ENCODE peak calls at places on chromosomes 2 and 18, in five cellular contexts. V is coronary artery, J is astrocyte of the spinal cord, T is right lobe of liver, X is cardiac fibroblast. H is an unnamed sample.

GRCh38 chr2:65300772-65301711 is 73.4 kb downstream of the ACTR2 start:
- DNase-seq in V (peak; percentile 78), J (peak; percentile 96), T (no peak), X (peak; percentile 73), H (peak; percentile 87)

GRCh38 chr2:121036226-121036692 is 248.7 kb downstream of the TFCP2L1 start:
- DNase-seq in V (no peak), J (no peak), T (no peak), X (no peak), H (no peak)

GRCh38 chr2:54572636-54573531 is 116.8 kb downstream of the SPTBN1 start:
- DNase-seq in V (no peak), J (peak; percentile 83), T (no peak), X (peak; percentile 25), H (no peak)

GRCh38 chr2:9207641-9208301 is 1.2 kb downstream of the ASAP2 start:
- DNase-seq in V (no peak), J (peak; percentile 33), T (no peak), X (no peak), H (peak; percentile 48)

GRCh38 chr2:206225435-206226232 is 48.8 kb upstream of the ZDBF2 start:
- DNase-seq in V (no peak), J (no peak), T (no peak), X (no peak), H (peak; percentile 64)

GRCh38 chr2:20365249-20365817 is 14.7 kb upstream of the PUM2 start:
- DNase-seq in V (no peak), J (peak; percentile 52), T (no peak), X (no peak), H (peak; percentile 63)

GRCh38 chr2:26555246-26556133 is 77.6 kb upstream of the OTOF start:
- DNase-seq in V (no peak), J (no peak), T (peak; percentile 3), X (peak; percentile 11), H (no peak)

GRCh38 chr2:214630402-214631035 is 179.0 kb downstream of the BARD1 start:
- DNase-seq in V (no peak), J (no peak), T (no peak), X (no peak), H (no peak)

GRCh38 chr18:23228102-23229051 is 93.1 kb downstream of the CABLES1 start:
- DNase-seq in V (no peak), J (peak; percentile 53), T (no peak), X (peak; percentile 35), H (peak; percentile 64)

GRCh38 chr18:55097406-55098170 is 138.3 kb upstream of the CCDC68 start:
- DNase-seq in V (no peak), J (peak; percentile 72), T (no peak), X (peak; percentile 40), H (no peak)

GRCh38 chr2:227856697-227857096 is 14.7 kb upstream of the DAW1 start:
- DNase-seq in V (no peak), J (no peak), T (no peak), X (peak; percentile 67), H (no peak)

GRCh38 chr18:53944721-53945120 is 279.7 kb downstream of the MBD2 start:
- DNase-seq in V (no peak), J (no peak), T (no peak), X (no peak), H (no peak)

GRCh38 chr2:209661286-209661685 is 110.3 kb upstream of the UNC80 start:
- DNase-seq in V (no peak), J (peak; percentile 40), T (no peak), X (no peak), H (no peak)

GRCh38 chr2:208441951-208442350 is 35.4 kb downstream of the PTH2R start:
- DNase-seq in V (no peak), J (no peak), T (no peak), X (no peak), H (no peak)

GRCh38 chr2:111031546-111032484 is 88.9 kb upstream of the BCL2L11 start:
- DNase-seq in V (peak; percentile 9), J (no peak), T (no peak), X (no peak), H (no peak)

GRCh38 chr2:150520887-150521664 is 33.6 kb upstream of the RND3 start:
- DNase-seq in V (no peak), J (peak; percentile 70), T (no peak), X (peak; percentile 73), H (no peak)

GRCh38 chr2:226796012-226796839 is 3.4 kb downstream of the IRS1 start:
- DNase-seq in V (no peak), J (no peak), T (peak; percentile 72), X (no peak), H (no peak)

GRCh38 chr2:75527676-75528075 is 33.1 kb downstream of the EVA1A start:
- DNase-seq in V (no peak), J (no peak), T (no peak), X (no peak), H (no peak)

GRCh38 chr2:183059561-183059960 is 19.0 kb upstream of the DUSP19 start:
- DNase-seq in V (no peak), J (peak; percentile 91), T (no peak), X (peak; percentile 76), H (no peak)

GRCh38 chr2:64327510-64328414 is 126.2 kb upstream of the LGALSL start:
- DNase-seq in V (no peak), J (peak; percentile 27), T (no peak), X (peak; percentile 45), H (peak; percentile 13)

GRCh38 chr18:43648002-43648401 is 370.7 kb upstream of the SYT4 start:
- DNase-seq in V (no peak), J (no peak), T (no peak), X (no peak), H (no peak)
- TF ChIP-seq CTCF in V (no peak), J (no peak), T (no peak), X (no peak), H (no peak)

GRCh38 chr2:14722919-14723559 is 90.5 kb downstream of the LRATD1 start:
- DNase-seq in V (no peak), J (no peak), T (no peak), X (no peak), H (no peak)
- TF ChIP-seq CTCF in V (no peak), J (peak; percentile 13), T (no peak), X (no peak), H (no peak)

GRCh38 chr2:129354662-129355061 is 624.8 kb upstream of the RAB6C start:
- DNase-seq in V (no peak), J (no peak), T (no peak), X (no peak), H (no peak)
- TF ChIP-seq CTCF in V (no peak), J (no peak), T (no peak), X (no peak), H (no peak)

DNA sequence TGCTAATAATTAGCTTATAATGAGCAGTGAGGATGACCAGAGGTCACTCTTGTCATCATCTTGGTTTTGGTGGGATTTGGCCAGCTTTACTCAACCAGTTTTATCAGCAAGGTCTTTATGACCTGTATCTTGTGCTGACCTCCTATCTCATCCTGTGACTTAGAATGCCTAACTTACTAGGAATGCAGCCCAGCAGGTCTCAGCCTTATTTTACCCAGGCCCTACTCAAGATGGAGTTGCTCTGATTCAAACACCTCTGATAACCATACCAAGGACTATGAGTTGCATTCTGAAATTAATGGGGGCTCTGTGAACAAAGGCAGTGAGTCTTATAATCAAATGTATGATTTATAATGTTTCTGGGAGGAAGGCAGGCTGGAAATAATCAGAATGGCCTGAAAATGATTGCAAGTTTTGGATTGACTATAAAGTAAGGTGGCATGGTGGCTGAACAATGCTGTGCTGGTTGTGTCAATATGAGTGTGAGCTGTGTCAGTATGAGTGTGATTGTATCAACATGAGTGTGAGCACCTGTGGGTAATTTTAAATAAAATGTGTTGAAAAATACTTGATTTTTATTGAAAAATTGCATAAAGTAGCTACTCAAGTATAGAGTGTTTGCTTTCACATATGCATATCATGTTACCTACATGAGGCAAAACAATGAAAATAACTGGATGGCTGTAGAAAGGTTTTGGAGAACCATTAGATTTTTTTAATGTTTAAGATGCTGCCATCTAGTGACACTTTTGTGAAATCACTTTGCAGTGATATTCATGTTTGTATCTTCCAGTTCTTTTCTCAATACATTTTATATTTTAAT is 103.0 kb downstream of the KYNU start:
- DNase-seq in V (no peak), J (peak; percentile 69), T (no peak), X (peak; percentile 70), H (peak; percentile 5)
- TF ChIP-seq CTCF in V (peak; percentile 33), J (peak; percentile 49), T (peak; percentile 68), X (peak; percentile 26), H (peak; percentile 44)